ENCODE peak calls at places on chromosomes 3 and 15, in nine cellular contexts. X is heart right ventricle, B is HFF-Myc, D is OCI-LY7, Y is cardiac muscle cell, Z is astrocyte of the spinal cord, T is BJ, O is pancreas, J is body of pancreas. N is an unnamed sample.

GRCh38 chr3:155024006-155024638 is 56.0 kb upstream of the MME start:
- DNase-seq in D (no peak), Z (peak), T (no peak), J (no peak), Y (no peak), B (no peak), O (no peak), X (no peak), N (no peak)

GRCh38 chr3:181690769-181691168 is 21.0 kb upstream of the SOX2 start:
- DNase-seq in O (no peak), Z (no peak), D (no peak), Y (no peak), T (no peak), J (no peak), B (no peak), X (no peak), N (no peak)

GRCh38 chr3:53222183-53222901 is 33.5 kb downstream of the TKT start:
- DNase-seq in X (no peak), J (no peak), Y (no peak), T (no peak), Z (no peak), O (no peak), D (no peak), B (no peak), N (no peak)

GRCh38 chr15:66780172-66780972 is 78.3 kb downstream of the SMAD6 start:
- DNase-seq in J (peak), D (peak), B (peak), O (no peak), Y (no peak), X (no peak), T (no peak), Z (peak), N (peak)

GRCh38 chr3:114011059-114011797 is 45.1 kb downstream of the CCDC191 start:
- DNase-seq in X (no peak), D (peak), J (no peak), T (no peak), Y (no peak), B (no peak), Z (no peak), O (no peak), N (no peak)

GRCh38 chr15:69793783-69794451 is 303.8 kb downstream of the TLE3 start:
- DNase-seq in O (no peak), Y (no peak), Z (no peak), X (no peak), T (no peak), D (no peak), B (no peak), J (no peak), N (no peak)

GRCh38 chr3:182920515-182921084 is 59.7 kb downstream of the DCUN1D1 start:
- DNase-seq in X (no peak), Y (peak), J (no peak), B (no peak), O (no peak), T (no peak), D (no peak), Z (no peak), N (no peak)

GRCh38 chr15:70451861-70452653 is 311.3 kb downstream of the UACA start:
- DNase-seq in O (no peak), D (no peak), B (no peak), T (no peak), Z (no peak), X (no peak), Y (peak), J (no peak), N (no peak)

GRCh38 chr3:23602895-23603443 is 202.8 kb upstream of the UBE2E1 start:
- DNase-seq in Z (peak), X (no peak), T (no peak), J (no peak), Y (no peak), D (no peak), O (no peak), B (no peak), N (no peak)

GRCh38 chr15:87739866-87740265 is 516.7 kb downstream of the NTRK3 start:
- DNase-seq in T (no peak), B (no peak), J (no peak), D (no peak), X (no peak), Z (no peak), Y (no peak), O (no peak), N (no peak)

GRCh38 chr3:25284249-25284648 is 143.8 kb upstream of the RARB start:
- DNase-seq in Y (no peak), X (no peak), D (no peak), B (no peak), J (no peak), O (no peak), Z (no peak), T (no peak), N (no peak)

GRCh38 chr3:123449092-123449985 is 449 bp upstream of the ADCY5 start:
- DNase-seq in B (no peak), Z (peak), D (no peak), J (peak), Y (peak), X (peak), T (no peak), O (peak), N (peak)

GRCh38 chr3:86416334-86416733 is 574.6 kb downstream of the VGLL3 start:
- DNase-seq in O (no peak), B (no peak), J (no peak), Z (peak), X (no peak), D (no peak), T (no peak), Y (no peak), N (no peak)

GRCh38 chr3:96361241-96361640 is 453.2 kb upstream of the EPHA6 start:
- DNase-seq in Y (no peak), X (no peak), Z (no peak), J (no peak), T (no peak), D (no peak), B (no peak), O (no peak), N (no peak)

GRCh38 chr3:120645083-120645800 is 36.8 kb downstream of the HGD start:
- DNase-seq in T (no peak), J (no peak), Z (no peak), Y (no peak), O (no peak), B (no peak), X (peak), D (no peak), N (no peak)

GRCh38 chr3:45777753-45778386 is 18.5 kb downstream of the SLC6A20 start:
- DNase-seq in O (no peak), T (no peak), J (no peak), B (no peak), Y (no peak), X (no peak), Z (no peak), D (no peak), N (no peak)

GRCh38 chr3:43638594-43639447 is 17.0 kb upstream of the ANO10 start:
- DNase-seq in J (peak), O (no peak), X (no peak), D (peak), Y (peak), T (no peak), Z (no peak), B (no peak), N (peak)

GRCh38 chr3:152151216-152151874 is 117.4 kb upstream of the MBNL1 start:
- DNase-seq in J (no peak), T (no peak), Z (no peak), D (no peak), X (no peak), O (no peak), Y (peak), B (no peak), N (peak)

GRCh38 chr3:153422314-153422713 is 260.3 kb downstream of the RAP2B start:
- DNase-seq in B (no peak), Y (no peak), X (no peak), Z (no peak), T (no peak), D (no peak), J (no peak), O (no peak), N (no peak)

GRCh38 chr3:177126015-177126773 is 71.1 kb downstream of the TBL1XR1 start:
- DNase-seq in O (no peak), X (peak), J (no peak), T (peak), B (no peak), D (no peak), Z (peak), Y (no peak), N (peak)

GRCh38 chr3:42662037-42662812 is 8.7 kb downstream of the ZBTB47 start:
- DNase-seq in O (peak), J (no peak), Y (no peak), B (no peak), T (no peak), X (no peak), Z (no peak), D (no peak), N (no peak)

GRCh38 chr3:47799733-47800132 is 3.2 kb upstream of the DHX30 start:
- DNase-seq in Y (no peak), O (no peak), D (no peak), J (no peak), X (no peak), T (no peak), Z (no peak), B (no peak), N (no peak)
- TF ChIP-seq CTCF in Y (peak), O (no peak), D (peak), J (no peak), X (peak), T (peak), Z (peak), B (peak), N (peak)

GRCh38 chr3:57164217-57164605 is 942 bp downstream of the IL17RD start:
- DNase-seq in T (no peak), J (peak), Z (peak), Y (peak), B (no peak), X (peak), O (peak), D (no peak), N (peak)
- H3K4me3 ChIP-seq in T (peak), J (no peak), Z (peak), Y (peak), B (peak), X (peak), O (peak), D (peak), N (peak)

DNA sequence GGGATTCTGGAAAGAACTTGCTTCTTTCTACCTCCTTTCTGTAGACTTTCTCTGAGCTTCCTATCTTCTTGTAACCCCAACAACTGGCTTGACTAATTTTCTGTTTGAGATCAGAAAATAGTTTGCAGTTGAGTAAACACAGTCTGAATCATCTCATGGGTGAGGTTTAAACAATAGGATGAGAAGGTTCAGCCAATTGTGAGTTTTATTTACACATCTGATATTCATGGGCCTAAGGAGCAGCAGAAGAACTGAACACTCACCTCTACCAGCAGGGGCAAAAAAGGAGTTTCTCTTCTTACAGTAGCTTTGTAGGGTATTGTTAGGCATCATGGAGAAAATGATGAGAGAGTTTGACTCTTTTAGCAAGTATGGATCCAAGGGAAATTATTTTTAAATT is 54.2 kb downstream of the DTWD1 start:
- DNase-seq in Y (no peak), O (no peak), J (no peak), Z (peak), X (no peak), D (no peak), B (peak), T (peak), N (peak)
- TF ChIP-seq CTCF in Y (no peak), O (no peak), J (no peak), Z (peak), X (no peak), D (no peak), B (peak), T (peak), N (peak)

GRCh38 chr15:58134886-58135285 is 3.3 kb upstream of the AQP9 start:
- DNase-seq in Z (no peak), J (no peak), B (no peak), T (no peak), Y (no peak), O (no peak), D (no peak), X (no peak), N (no peak)
- H3K4me3 ChIP-seq in Z (no peak), J (no peak), B (no peak), T (no peak), Y (no peak), O (no peak), D (no peak), X (no peak), N (no peak)

DNA sequence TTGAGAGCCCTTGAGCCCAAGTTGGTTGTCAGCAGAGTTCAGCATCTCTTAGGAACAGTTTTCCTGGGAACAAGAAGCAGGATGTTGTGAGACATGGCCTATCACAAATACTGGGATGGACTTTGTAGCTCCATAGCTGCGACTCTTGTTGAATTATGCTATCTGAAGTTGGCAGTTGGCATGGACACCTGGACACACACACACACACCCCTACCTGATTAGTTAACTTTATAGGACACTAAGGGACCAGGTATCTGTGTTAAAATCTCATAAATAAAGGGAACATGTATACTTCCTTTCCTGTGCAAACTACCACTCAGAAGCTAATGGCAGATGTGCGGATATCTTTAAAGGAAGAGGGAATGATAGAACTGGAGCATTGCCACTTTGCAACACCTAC is 10.2 kb upstream of the CHRNA7 start:
- DNase-seq in J (no peak), X (no peak), Z (no peak), T (no peak), Y (no peak), O (no peak), B (no peak), D (no peak), N (no peak)
- TF ChIP-seq CTCF in J (no peak), X (no peak), Z (no peak), T (no peak), Y (no peak), O (no peak), B (no peak), D (no peak), N (no peak)

DNA sequence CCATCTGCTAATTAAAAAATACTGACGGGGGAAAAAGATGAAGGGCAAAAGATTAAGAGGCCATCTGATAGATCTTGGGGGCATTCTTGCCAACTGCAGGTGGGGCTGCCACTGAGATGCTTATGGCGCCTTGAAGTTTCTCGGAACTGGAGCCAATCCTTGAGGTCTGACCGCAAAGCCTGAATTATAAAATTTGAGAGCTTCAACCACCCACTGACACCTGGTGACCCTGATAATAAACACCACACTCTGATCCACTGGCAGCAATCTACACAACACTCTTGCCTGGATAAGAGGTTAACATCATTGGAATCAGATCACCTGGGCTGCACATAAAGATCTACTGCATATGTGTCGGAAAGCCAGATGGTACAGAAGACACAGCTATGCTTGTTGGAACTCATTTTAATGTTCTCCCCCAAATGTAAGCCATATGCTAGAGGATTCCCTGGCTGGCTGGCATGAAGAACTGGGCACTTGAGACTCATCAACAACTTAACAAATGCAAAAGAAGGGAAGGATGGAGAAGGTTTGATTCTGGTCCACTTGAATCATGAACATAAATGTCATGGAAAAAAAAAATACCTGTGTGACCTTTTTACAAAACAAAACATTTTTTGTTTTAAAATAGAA is 190.4 kb downstream of the OSBPL10 start:
- DNase-seq in T (no peak), D (no peak), O (no peak), X (no peak), Z (no peak), J (no peak), Y (no peak), B (no peak), N (no peak)
- H3K4me3 ChIP-seq in T (no peak), D (no peak), O (no peak), X (no peak), Z (no peak), J (no peak), Y (no peak), B (no peak), N (no peak)

GRCh38 chr3:128438488-128439072 is 28.1 kb downstream of the DNAJB8 start:
- DNase-seq in B (no peak), X (no peak), J (no peak), D (peak), Y (peak), O (peak), Z (no peak), T (no peak), N (no peak)
- TF ChIP-seq CTCF in B (peak), X (no peak), J (no peak), D (peak), Y (peak), O (peak), Z (peak), T (peak), N (peak)

DNA sequence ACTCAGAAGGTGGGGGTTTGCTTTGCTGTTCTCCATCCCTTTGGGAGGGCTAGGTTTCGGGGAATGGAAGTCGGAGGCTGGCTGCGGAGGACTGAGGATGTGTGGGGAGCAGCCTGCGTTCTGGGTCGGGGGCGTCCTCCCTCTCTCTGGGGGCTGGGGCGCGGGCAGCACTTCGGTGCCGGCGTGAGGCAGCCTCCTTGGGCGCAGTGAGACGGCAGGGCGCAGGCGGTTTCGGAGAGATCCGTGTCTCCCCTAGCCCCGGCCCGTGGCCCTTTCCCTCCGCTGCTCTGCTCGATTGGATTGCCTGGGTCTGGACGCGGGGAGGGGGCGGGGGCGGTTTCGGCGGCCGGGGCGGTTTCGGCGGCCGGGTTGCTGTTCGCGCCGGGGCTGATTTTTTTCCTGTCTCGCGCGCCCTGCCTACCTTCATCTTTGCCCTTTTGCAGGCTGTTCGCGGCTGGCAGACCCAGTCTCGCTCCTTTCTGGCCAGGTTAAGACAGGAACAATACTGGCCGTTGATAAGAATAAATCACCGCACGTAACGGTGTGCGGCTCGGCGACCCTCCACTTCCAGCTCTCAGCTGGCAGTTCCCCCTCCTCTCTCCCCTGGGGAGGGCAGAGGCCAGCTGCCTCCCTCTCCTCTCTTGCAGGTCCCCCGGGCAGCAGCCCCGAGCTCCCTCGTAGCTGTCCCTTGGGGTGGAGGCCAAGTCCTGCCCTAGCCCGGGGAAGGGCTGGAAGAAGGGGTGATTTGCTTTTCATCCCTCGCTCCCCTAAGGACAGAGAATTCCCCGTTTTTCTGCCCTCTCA is 1.6 kb downstream of the PTPRG start:
- DNase-seq in J (peak), Y (peak), T (no peak), Z (peak), B (no peak), X (peak), O (peak), D (no peak), N (peak)
- H3K4me3 ChIP-seq in J (peak), Y (peak), T (peak), Z (peak), B (peak), X (peak), O (peak), D (no peak), N (peak)

GRCh38 chr15:81809543-81809942 is 236.3 kb downstream of the MEX3B start:
- DNase-seq in O (no peak), X (peak), Y (peak), J (no peak), Z (no peak), T (no peak), B (no peak), D (peak), N (no peak)
- TF ChIP-seq CTCF in O (no peak), X (no peak), Y (peak), J (no peak), Z (peak), T (no peak), B (peak), D (peak), N (no peak)

GRCh38 chr15:40437754-40438687 is 2.7 kb upstream of the BAHD1 start:
- DNase-seq in Y (no peak), X (no peak), T (no peak), O (peak), Z (no peak), D (no peak), B (no peak), J (peak), N (no peak)

GRCh38 chr15:40440300-40441011 is at the start of gene BAHD1:
- DNase-seq in O (peak), Y (peak), J (peak), B (peak), Z (peak), X (peak), T (peak), D (peak), N (peak)

GRCh38 chr15:40436892-40437753 is 3.6 kb upstream of the BAHD1 start:
- DNase-seq in J (no peak), X (no peak), D (no peak), T (no peak), Y (no peak), Z (no peak), B (no peak), O (no peak), N (no peak)

GRCh38 chr15:40439461-40440299 is 1.1 kb upstream of the BAHD1 start:
- DNase-seq in T (no peak), Y (peak), Z (no peak), J (peak), B (no peak), X (peak), D (peak), O (peak), N (peak)

GRCh38 chr15:40438712-40439111 is 2.0 kb upstream of the BAHD1 start:
- DNase-seq in B (no peak), J (peak), O (peak), T (no peak), Y (peak), X (no peak), Z (no peak), D (no peak), N (no peak)
- H3K4me3 ChIP-seq in B (no peak), J (no peak), O (no peak), T (no peak), Y (no peak), X (no peak), Z (no peak), D (no peak), N (no peak)